ENCODE peak calls at places on chromosome 7, in four cellular contexts. One of them, this sample, is unnamed.

GRCh38 chr7:1503816-1504775 is at the start of gene INTS1:
- DNase-seq in activated gamma-delta T cell: peak
- DNase-seq in BE2C: peak
- DNase-seq in A549: peak
- DNase-seq in this sample: peak

GRCh38 chr7:92835140-92835850 is 1.1 kb downstream of the CDK6 start:
- DNase-seq in activated gamma-delta T cell: peak
- DNase-seq in BE2C: peak
- DNase-seq in A549: peak
- DNase-seq in this sample: peak

GRCh38 chr7:33130184-33130583 is 820 bp downstream of the BBS9 start:
- DNase-seq in activated gamma-delta T cell: no peak
- DNase-seq in BE2C: no peak
- DNase-seq in A549: no peak
- DNase-seq in this sample: no peak

GRCh38 chr7:47529826-47530555 is 51.9 kb downstream of the TNS3 start:
- DNase-seq in activated gamma-delta T cell: no peak
- DNase-seq in BE2C: no peak
- DNase-seq in A549: peak
- DNase-seq in this sample: no peak

GRCh38 chr7:55050286-55050685 is 31.5 kb downstream of the EGFR start:
- DNase-seq in activated gamma-delta T cell: no peak
- DNase-seq in BE2C: no peak
- DNase-seq in A549: no peak
- DNase-seq in this sample: no peak

GRCh38 chr7:92485267-92485892 is 7.6 kb upstream of the ERVW-1 start:
- DNase-seq in activated gamma-delta T cell: no peak
- DNase-seq in BE2C: no peak
- DNase-seq in A549: no peak
- DNase-seq in this sample: no peak

GRCh38 chr7:4713183-4713784 is 31.2 kb downstream of the FOXK1 start:
- DNase-seq in activated gamma-delta T cell: no peak
- DNase-seq in BE2C: no peak
- DNase-seq in A549: no peak
- DNase-seq in this sample: no peak

GRCh38 chr7:412313-412710 is 107.3 kb downstream of the PDGFA start:
- DNase-seq in activated gamma-delta T cell: no peak
- DNase-seq in BE2C: no peak
- DNase-seq in A549: no peak
- DNase-seq in this sample: no peak

GRCh38 chr7:39950473-39951155 is 558 bp downstream of the CDK13 start:
- DNase-seq in activated gamma-delta T cell: peak
- DNase-seq in BE2C: peak
- DNase-seq in A549: no peak
- DNase-seq in this sample: peak

GRCh38 chr7:124701955-124702354 is 63.6 kb downstream of the GPR37 start:
- DNase-seq in activated gamma-delta T cell: no peak
- DNase-seq in BE2C: no peak
- DNase-seq in A549: no peak
- DNase-seq in this sample: no peak

GRCh38 chr7:12490105-12490688 is 80.3 kb upstream of the SCIN start:
- DNase-seq in activated gamma-delta T cell: no peak
- DNase-seq in BE2C: no peak
- DNase-seq in A549: peak
- DNase-seq in this sample: no peak

GRCh38 chr7:42432644-42433043 is 195.6 kb upstream of the GLI3 start:
- DNase-seq in activated gamma-delta T cell: no peak
- DNase-seq in BE2C: no peak
- DNase-seq in A549: no peak
- DNase-seq in this sample: no peak

GRCh38 chr7:116249969-116250553 is 39.7 kb downstream of the TES start:
- DNase-seq in activated gamma-delta T cell: no peak
- DNase-seq in BE2C: peak
- DNase-seq in A549: peak
- DNase-seq in this sample: peak

GRCh38 chr7:130369110-130369711 is 11.1 kb upstream of the CPA1 start:
- DNase-seq in activated gamma-delta T cell: no peak
- DNase-seq in BE2C: no peak
- DNase-seq in A549: peak
- DNase-seq in this sample: no peak

GRCh38 chr7:85114342-85114741 is 72.5 kb downstream of the SEMA3D start:
- DNase-seq in activated gamma-delta T cell: no peak
- DNase-seq in BE2C: no peak
- DNase-seq in A549: no peak
- DNase-seq in this sample: no peak

GRCh38 chr7:66050990-66051424 is 24.6 kb upstream of the ASL start:
- DNase-seq in activated gamma-delta T cell: no peak
- DNase-seq in BE2C: peak
- DNase-seq in A549: peak
- DNase-seq in this sample: peak

GRCh38 chr7:154564676-154565075 is 438.2 kb downstream of the PAXIP1 start:
- DNase-seq in activated gamma-delta T cell: no peak
- DNase-seq in BE2C: no peak
- DNase-seq in A549: no peak
- DNase-seq in this sample: no peak

GRCh38 chr7:131238260-131238940 is 89.3 kb upstream of the MKLN1 start:
- DNase-seq in activated gamma-delta T cell: no peak
- DNase-seq in BE2C: no peak
- DNase-seq in A549: peak
- DNase-seq in this sample: peak

GRCh38 chr7:22935269-22935668 is 78.7 kb downstream of the HYCC1 start:
- DNase-seq in activated gamma-delta T cell: no peak
- DNase-seq in BE2C: no peak
- DNase-seq in A549: no peak
- DNase-seq in this sample: no peak

GRCh38 chr7:29435167-29435566 is 128.5 kb upstream of the PRR15 start:
- DNase-seq in activated gamma-delta T cell: no peak
- DNase-seq in BE2C: no peak
- DNase-seq in A549: no peak
- DNase-seq in this sample: no peak

GRCh38 chr7:118793552-118793951 is 569.0 kb downstream of the ANKRD7 start:
- DNase-seq in activated gamma-delta T cell: no peak
- DNase-seq in BE2C: no peak
- DNase-seq in A549: no peak
- DNase-seq in this sample: no peak

GRCh38 chr7:130065500-130066152 is 4.7 kb upstream of the KLHDC10 start:
- DNase-seq in activated gamma-delta T cell: no peak
- DNase-seq in BE2C: no peak
- DNase-seq in A549: no peak
- DNase-seq in this sample: no peak

GRCh38 chr7:85041599-85042216 is 145.1 kb downstream of the SEMA3D start:
- DNase-seq in activated gamma-delta T cell: no peak
- DNase-seq in BE2C: peak
- DNase-seq in A549: peak
- DNase-seq in this sample: peak

GRCh38 chr7:996089-996872 is 13.3 kb downstream of the CYP2W1 start:
- DNase-seq in activated gamma-delta T cell: no peak
- DNase-seq in BE2C: no peak
- DNase-seq in A549: no peak
- DNase-seq in this sample: no peak

GRCh38 chr7:25073451-25073850 is 51.6 kb downstream of the CYCS start:
- DNase-seq in activated gamma-delta T cell: no peak
- DNase-seq in BE2C: no peak
- DNase-seq in A549: peak
- DNase-seq in this sample: no peak

GRCh38 chr7:74032191-74032490 is 4.2 kb downstream of the ELN start:
- DNase-seq in activated gamma-delta T cell: no peak
- DNase-seq in BE2C: no peak
- DNase-seq in A549: no peak
- DNase-seq in this sample: no peak

GRCh38 chr7:70208236-70209063 is 610.2 kb downstream of the AUTS2 start:
- DNase-seq in activated gamma-delta T cell: no peak
- DNase-seq in BE2C: no peak
- DNase-seq in A549: peak
- DNase-seq in this sample: no peak

GRCh38 chr7:159027803-159028455 is 116.7 kb downstream of the VIPR2 start:
- DNase-seq in activated gamma-delta T cell: no peak
- DNase-seq in BE2C: no peak
- DNase-seq in A549: no peak
- DNase-seq in this sample: no peak

GRCh38 chr7:30029696-30030095 is 1.5 kb downstream of the PLEKHA8 start:
- DNase-seq in activated gamma-delta T cell: no peak
- DNase-seq in BE2C: no peak
- DNase-seq in A549: no peak
- DNase-seq in this sample: peak

GRCh38 chr7:7687800-7688199 is 30.6 kb downstream of the RPA3 start:
- DNase-seq in activated gamma-delta T cell: no peak
- DNase-seq in BE2C: no peak
- DNase-seq in A549: no peak
- DNase-seq in this sample: no peak

GRCh38 chr7:50488379-50488778 is 38.2 kb upstream of the FIGNL1 start:
- DNase-seq in activated gamma-delta T cell: no peak
- DNase-seq in BE2C: no peak
- DNase-seq in A549: no peak
- DNase-seq in this sample: no peak

GRCh38 chr7:142114207-142114606 is 2.7 kb downstream of the MGAM2 start:
- DNase-seq in activated gamma-delta T cell: no peak
- DNase-seq in BE2C: no peak
- DNase-seq in A549: no peak
- DNase-seq in this sample: no peak

GRCh38 chr7:1461640-1462375 is 2.5 kb upstream of the MICALL2 start:
- DNase-seq in activated gamma-delta T cell: no peak
- DNase-seq in BE2C: no peak
- DNase-seq in A549: no peak
- DNase-seq in this sample: no peak

This sample was measured in Calu3.